ENCODE peak calls at places on chromosomes 4 and X, in ten cellular contexts. B, L, F, K, Q, S, X, H, U and Y are unnamed samples.

GRCh38 chr4:83552085-83552484 is 16.2 kb downstream of the GPAT3 start:
- DNase-seq in Q (no peak), U (peak; percentile 51), S (no peak), H (peak; percentile 66), L (no peak), F (no peak), K (no peak), B (no peak), X (no peak), Y (no peak)

GRCh38 chr4:86054676-86055075 is 305.2 kb downstream of the MAPK10 start:
- DNase-seq in L (no peak), Q (no peak), S (no peak), H (no peak), U (no peak), K (no peak), X (no peak), B (no peak), F (no peak), Y (no peak)

GRCh38 chrX:41655631-41656030 is 33.1 kb upstream of the GPR34 start:
- DNase-seq in X (no peak), U (no peak), B (no peak), L (no peak), S (no peak), Q (no peak), K (no peak), H (peak; percentile 27), F (no peak), Y (no peak)

GRCh38 chrX:43718956-43719355 is 62.9 kb downstream of the MAOA start:
- DNase-seq in S (no peak), F (no peak), X (no peak), B (no peak), H (no peak), U (no peak), Q (no peak), K (no peak), L (no peak), Y (no peak)

GRCh38 chrX:40931921-40932320 is 153.3 kb upstream of the USP9X start:
- DNase-seq in Q (no peak), X (no peak), S (no peak), L (no peak), H (no peak), F (no peak), K (no peak), B (peak; percentile 69), U (peak; percentile 44), Y (no peak)

GRCh38 chrX:140273921-140274320 is 230.9 kb downstream of the SOX3 start:
- DNase-seq in X (no peak), B (no peak), S (no peak), U (no peak), Q (no peak), H (no peak), L (no peak), K (no peak), F (no peak), Y (no peak)

GRCh38 chr4:131427000-131427399 is 1722.1 kb upstream of the PCDH10 start:
- DNase-seq in K (no peak), B (no peak), S (no peak), H (no peak), U (no peak), F (no peak), Q (no peak), X (no peak), L (no peak), Y (no peak)

GRCh38 chr4:169443748-169444147 is 168.6 kb downstream of the NEK1 start:
- DNase-seq in B (no peak), K (no peak), Q (no peak), U (no peak), X (no peak), L (no peak), S (no peak), F (no peak), H (no peak), Y (no peak)

GRCh38 chr4:186782302-186782701 is 58.6 kb upstream of the FAT1 start:
- DNase-seq in K (no peak), B (no peak), Q (no peak), L (no peak), F (no peak), U (no peak), X (no peak), H (no peak), S (no peak), Y (no peak)

GRCh38 chrX:54808109-54808604 is 612 bp downstream of the MAGED2 start:
- DNase-seq in F (no peak), X (peak; percentile 86), L (peak; percentile 69), Q (peak; percentile 17), K (peak; percentile 75), B (peak; percentile 88), H (no peak), U (no peak), S (peak; percentile 6), Y (no peak)

GRCh38 chr4:94892051-94892450 is 134.3 kb downstream of the BMPR1B start:
- DNase-seq in Q (no peak), F (no peak), K (no peak), L (no peak), H (no peak), U (no peak), S (no peak), X (no peak), B (no peak), Y (peak; percentile 63)

GRCh38 chr4:37641886-37642849 is 44.0 kb downstream of the RELL1 start:
- DNase-seq in K (no peak), Q (no peak), B (no peak), L (no peak), H (no peak), F (no peak), S (no peak), X (no peak), U (no peak), Y (no peak)

GRCh38 chr4:38044060-38044459 is 83.9 kb downstream of the PTTG2 start:
- DNase-seq in X (no peak), U (no peak), S (no peak), H (no peak), L (no peak), Q (no peak), K (no peak), F (no peak), B (no peak), Y (no peak)

GRCh38 chr4:107630185-107630705 is 89.8 kb downstream of the PAPSS1 start:
- DNase-seq in X (no peak), Q (no peak), L (no peak), H (no peak), U (no peak), F (no peak), B (no peak), K (no peak), S (no peak), Y (no peak)

GRCh38 chr4:174192943-174193342 is 90.5 kb downstream of the FBXO8 start:
- DNase-seq in X (no peak), S (no peak), B (no peak), Q (no peak), K (no peak), F (no peak), U (no peak), H (no peak), L (no peak), Y (no peak)

GRCh38 chr4:114780205-114780604 is 181.6 kb downstream of the UGT8 start:
- DNase-seq in F (no peak), K (no peak), X (no peak), B (no peak), U (peak; percentile 14), S (peak; percentile 24), H (peak; percentile 1), Q (no peak), L (no peak), Y (peak; percentile 62)
- TF ChIP-seq CTCF in F (peak; percentile 25), K (no peak), X (peak; percentile 13), B (no peak), U (no peak), S (peak; percentile 75), H (no peak), Q (no peak), L (peak; percentile 38), Y (peak; percentile 44)

GRCh38 chrX:3250946-3251345 is 95.5 kb downstream of the MXRA5 start:
- DNase-seq in L (no peak), H (no peak), K (no peak), S (no peak), F (no peak), B (no peak), U (peak; percentile 54), X (no peak), Q (no peak), Y (no peak)

GRCh38 chrX:3257471-3257870 is 89.0 kb downstream of the MXRA5 start:
- DNase-seq in B (no peak), H (no peak), S (no peak), X (no peak), K (no peak), Q (no peak), F (no peak), L (no peak), U (no peak), Y (no peak)

GRCh38 chrX:3256868-3257267 is 89.6 kb downstream of the MXRA5 start:
- DNase-seq in S (no peak), B (no peak), K (no peak), F (no peak), Q (no peak), U (no peak), H (no peak), X (no peak), L (no peak), Y (no peak)

DNA sequence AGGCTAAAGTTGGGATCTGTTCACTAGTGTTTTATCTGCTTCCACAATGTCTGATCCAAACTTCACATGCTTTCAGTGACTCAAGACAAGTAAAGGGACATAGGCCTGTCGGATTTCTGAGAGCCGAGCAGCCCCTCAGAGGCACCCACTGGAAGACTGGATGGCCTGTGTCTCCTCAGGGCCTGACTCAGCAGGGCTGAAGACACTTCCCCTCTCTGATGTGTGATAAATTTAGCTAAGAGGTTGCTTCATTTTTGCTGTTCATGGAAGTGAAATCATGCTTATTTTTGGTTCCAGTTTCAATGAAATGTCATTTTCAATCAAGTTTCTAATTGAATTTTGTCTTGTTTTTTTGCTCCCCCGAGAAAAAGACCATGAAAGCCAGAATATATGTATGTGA is 93.7 kb downstream of the MXRA5 start:
- DNase-seq in L (peak; percentile 34), X (no peak), H (no peak), S (no peak), U (no peak), F (no peak), B (no peak), Q (no peak), K (peak; percentile 39), Y (no peak)
- H3K4me3 ChIP-seq in L (no peak overlapping the region), X (no peak overlapping the region), H (no peak overlapping the region), S (no peak overlapping the region), U (no peak overlapping the region), F (no peak overlapping the region), B (no peak overlapping the region), Q (no peak overlapping the region), K (no peak overlapping the region), Y (no peak overlapping the region)

GRCh38 chrX:1453951-1454785 is 1.5 kb upstream of the ASMTL start:
- DNase-seq in X (peak; percentile 91), H (peak; percentile 61), F (no peak), S (peak; percentile 36), Q (peak; percentile 88), B (peak; percentile 92), K (peak; percentile 82), U (peak; percentile 85), L (peak; percentile 76), Y (peak; percentile 79)
- TF ChIP-seq CTCF in X (peak; percentile 98), H (peak; percentile 95), F (peak; percentile 92), S (peak; percentile 71), Q (peak; percentile 98), B (peak; percentile 98), K (peak; percentile 96), U (peak; percentile 93), L (peak; percentile 92), Y (peak; percentile 96)

DNA sequence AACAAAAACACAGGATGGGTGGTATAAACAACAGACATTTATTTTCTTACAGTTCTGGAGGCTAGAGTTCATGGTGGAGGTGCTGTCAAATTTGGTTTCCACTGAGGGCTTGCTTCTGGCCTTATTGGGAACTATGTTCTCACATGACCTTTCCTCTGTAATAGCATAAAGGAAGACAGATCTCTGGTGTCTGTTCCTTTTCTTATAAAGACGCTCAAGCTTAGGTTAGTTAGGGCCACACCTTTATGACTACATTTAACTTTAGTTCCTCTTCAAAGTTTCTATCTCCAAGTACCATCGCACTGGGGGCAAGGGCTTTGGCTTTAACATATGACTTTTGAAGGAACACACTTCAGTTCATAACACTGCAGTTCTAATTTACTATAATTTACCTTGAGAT is 543.8 kb upstream of the CPEB2 start:
- DNase-seq in U (no peak), Q (no peak), S (no peak), L (no peak), H (no peak), F (no peak), K (no peak), X (no peak), B (no peak), Y (no peak)
- H3K4me3 ChIP-seq in U (no peak overlapping the region), Q (no peak overlapping the region), S (no peak overlapping the region), L (no peak overlapping the region), H (no peak overlapping the region), F (no peak overlapping the region), K (no peak overlapping the region), X (no peak overlapping the region), B (no peak overlapping the region), Y (no peak overlapping the region)